ENCODE peak calls at places on chromosomes 4 and X, in eight cellular contexts. One of them, this sample, is unnamed.

GRCh38 chr4:1293531-1293941 is 3.8 kb downstream of the MAEA start:
- DNase-seq in ascending aorta: no peak
- DNase-seq in kidney epithelial cell: no peak
- DNase-seq in K562: no peak
- DNase-seq in fibroblast of the aortic adventitia: no peak
- DNase-seq in right atrium auricular region: no peak
- DNase-seq in tibial artery: no peak
- DNase-seq in BJ: no peak
- DNase-seq in this sample: no peak

GRCh38 chr4:182923376-182923775 is 6.2 kb upstream of the DCTD start:
- DNase-seq in ascending aorta: no peak
- DNase-seq in tibial artery: no peak
- DNase-seq in K562: no peak
- DNase-seq in fibroblast of the aortic adventitia: no peak
- DNase-seq in right atrium auricular region: no peak
- DNase-seq in kidney epithelial cell: no peak
- DNase-seq in BJ: no peak
- DNase-seq in this sample: no peak

GRCh38 chr4:88623097-88623496 is 30.8 kb downstream of the HERC3 start:
- DNase-seq in tibial artery: no peak
- DNase-seq in fibroblast of the aortic adventitia: peak
- DNase-seq in kidney epithelial cell: no peak
- DNase-seq in K562: no peak
- DNase-seq in BJ: peak
- DNase-seq in right atrium auricular region: no peak
- DNase-seq in ascending aorta: no peak
- DNase-seq in this sample: peak

GRCh38 chr4:169099775-169100180 is 89.7 kb upstream of the CBR4 start:
- DNase-seq in ascending aorta: no peak
- DNase-seq in tibial artery: no peak
- DNase-seq in BJ: no peak
- DNase-seq in right atrium auricular region: no peak
- DNase-seq in kidney epithelial cell: no peak
- DNase-seq in fibroblast of the aortic adventitia: peak
- DNase-seq in K562: no peak
- DNase-seq in this sample: no peak

GRCh38 chr4:54498661-54499111 is 159.1 kb upstream of the KIT start:
- DNase-seq in ascending aorta: no peak
- DNase-seq in tibial artery: no peak
- DNase-seq in BJ: no peak
- DNase-seq in kidney epithelial cell: peak
- DNase-seq in right atrium auricular region: no peak
- DNase-seq in K562: no peak
- DNase-seq in fibroblast of the aortic adventitia: peak
- DNase-seq in this sample: peak

GRCh38 chrX:115591856-115592842 is 31.2 kb downstream of the PLS3 start:
- DNase-seq in ascending aorta: no peak
- DNase-seq in right atrium auricular region: no peak
- DNase-seq in fibroblast of the aortic adventitia: no peak
- DNase-seq in kidney epithelial cell: no peak
- DNase-seq in tibial artery: no peak
- DNase-seq in K562: no peak
- DNase-seq in BJ: no peak
- DNase-seq in this sample: no peak

GRCh38 chr4:100188829-100189228 is 1.4 kb downstream of the DDIT4L start:
- DNase-seq in ascending aorta: no peak
- DNase-seq in tibial artery: no peak
- DNase-seq in kidney epithelial cell: no peak
- DNase-seq in fibroblast of the aortic adventitia: no peak
- DNase-seq in K562: no peak
- DNase-seq in BJ: no peak
- DNase-seq in right atrium auricular region: no peak
- DNase-seq in this sample: no peak

GRCh38 chrX:19372170-19373033 is 28.7 kb downstream of the PDHA1 start:
- DNase-seq in BJ: peak
- DNase-seq in K562: peak
- DNase-seq in tibial artery: peak
- DNase-seq in ascending aorta: no peak
- DNase-seq in right atrium auricular region: peak
- DNase-seq in fibroblast of the aortic adventitia: peak
- DNase-seq in kidney epithelial cell: peak
- DNase-seq in this sample: peak

GRCh38 chr4:116005037-116005805 is 891.8 kb upstream of the NDST4 start:
- DNase-seq in ascending aorta: no peak
- DNase-seq in fibroblast of the aortic adventitia: peak
- DNase-seq in kidney epithelial cell: no peak
- DNase-seq in right atrium auricular region: no peak
- DNase-seq in K562: no peak
- DNase-seq in tibial artery: no peak
- DNase-seq in BJ: no peak
- DNase-seq in this sample: no peak

GRCh38 chr4:47642985-47643745 is 158.1 kb downstream of the ATP10D start:
- DNase-seq in kidney epithelial cell: peak
- DNase-seq in right atrium auricular region: no peak
- DNase-seq in ascending aorta: no peak
- DNase-seq in fibroblast of the aortic adventitia: peak
- DNase-seq in K562: no peak
- DNase-seq in tibial artery: no peak
- DNase-seq in BJ: no peak
- DNase-seq in this sample: peak

GRCh38 chrX:2159858-2160257 is 340.9 kb downstream of the DHRSX start:
- DNase-seq in BJ: no peak
- DNase-seq in right atrium auricular region: no peak
- DNase-seq in K562: no peak
- DNase-seq in kidney epithelial cell: no peak
- DNase-seq in ascending aorta: no peak
- DNase-seq in tibial artery: no peak
- DNase-seq in fibroblast of the aortic adventitia: no peak
- DNase-seq in this sample: no peak

GRCh38 chr4:156954598-156954997 is 17.0 kb downstream of the PDGFC start:
- DNase-seq in kidney epithelial cell: no peak
- DNase-seq in K562: no peak
- DNase-seq in tibial artery: no peak
- DNase-seq in BJ: no peak
- DNase-seq in right atrium auricular region: peak
- DNase-seq in ascending aorta: no peak
- DNase-seq in fibroblast of the aortic adventitia: no peak
- DNase-seq in this sample: no peak

GRCh38 chrX:116240446-116240845 is 69.9 kb downstream of the AGTR2 start:
- DNase-seq in tibial artery: no peak
- DNase-seq in fibroblast of the aortic adventitia: no peak
- DNase-seq in ascending aorta: no peak
- DNase-seq in K562: no peak
- DNase-seq in BJ: no peak
- DNase-seq in kidney epithelial cell: no peak
- DNase-seq in right atrium auricular region: no peak
- DNase-seq in this sample: no peak

GRCh38 chr4:155474758-155475157 is 98.0 kb upstream of the MAP9 start:
- DNase-seq in kidney epithelial cell: no peak
- DNase-seq in ascending aorta: no peak
- DNase-seq in K562: no peak
- DNase-seq in right atrium auricular region: no peak
- DNase-seq in fibroblast of the aortic adventitia: no peak
- DNase-seq in BJ: no peak
- DNase-seq in tibial artery: no peak
- DNase-seq in this sample: no peak

GRCh38 chr4:5448286-5448685 is 260.1 kb downstream of the EVC2 start:
- DNase-seq in kidney epithelial cell: no peak
- DNase-seq in fibroblast of the aortic adventitia: no peak
- DNase-seq in BJ: no peak
- DNase-seq in right atrium auricular region: peak
- DNase-seq in tibial artery: peak
- DNase-seq in ascending aorta: no peak
- DNase-seq in K562: no peak
- DNase-seq in this sample: no peak

GRCh38 chr4:164012396-164013027 is 518.0 kb downstream of the TMA16 start:
- DNase-seq in BJ: no peak
- DNase-seq in tibial artery: no peak
- DNase-seq in K562: peak
- DNase-seq in ascending aorta: no peak
- DNase-seq in fibroblast of the aortic adventitia: no peak
- DNase-seq in kidney epithelial cell: no peak
- DNase-seq in right atrium auricular region: no peak
- DNase-seq in this sample: no peak

GRCh38 chrX:47483310-47484268 is 567 bp upstream of the ZNF41 start:
- DNase-seq in ascending aorta: no peak
- DNase-seq in fibroblast of the aortic adventitia: peak
- DNase-seq in right atrium auricular region: no peak
- DNase-seq in tibial artery: no peak
- DNase-seq in K562: peak
- DNase-seq in kidney epithelial cell: no peak
- DNase-seq in BJ: no peak
- DNase-seq in this sample: peak

GRCh38 chrX:140050906-140051305 is 85.6 kb upstream of the CXorf66 start:
- DNase-seq in kidney epithelial cell: no peak
- DNase-seq in K562: peak
- DNase-seq in right atrium auricular region: no peak
- DNase-seq in fibroblast of the aortic adventitia: peak
- DNase-seq in BJ: no peak
- DNase-seq in tibial artery: no peak
- DNase-seq in ascending aorta: no peak
- DNase-seq in this sample: no peak

GRCh38 chrX:68640661-68641060 is 6.8 kb upstream of the STARD8 start:
- DNase-seq in kidney epithelial cell: no peak
- DNase-seq in tibial artery: no peak
- DNase-seq in right atrium auricular region: no peak
- DNase-seq in BJ: no peak
- DNase-seq in K562: no peak
- DNase-seq in fibroblast of the aortic adventitia: no peak
- DNase-seq in ascending aorta: no peak
- DNase-seq in this sample: no peak

GRCh38 chr4:8169763-8170162 is 11.2 kb upstream of the ABLIM2 start:
- DNase-seq in right atrium auricular region: no peak
- DNase-seq in ascending aorta: no peak
- DNase-seq in fibroblast of the aortic adventitia: no peak
- DNase-seq in K562: no peak
- DNase-seq in tibial artery: no peak
- DNase-seq in BJ: no peak
- DNase-seq in kidney epithelial cell: no peak
- DNase-seq in this sample: no peak

GRCh38 chr4:8167291-8167690 is 8.7 kb upstream of the ABLIM2 start:
- DNase-seq in ascending aorta: no peak
- DNase-seq in right atrium auricular region: no peak
- DNase-seq in BJ: no peak
- DNase-seq in kidney epithelial cell: no peak
- DNase-seq in tibial artery: no peak
- DNase-seq in K562: no peak
- DNase-seq in fibroblast of the aortic adventitia: no peak
- DNase-seq in this sample: no peak

GRCh38 chr4:8167815-8168214 is 9.2 kb upstream of the ABLIM2 start:
- DNase-seq in kidney epithelial cell: no peak
- DNase-seq in K562: no peak
- DNase-seq in tibial artery: no peak
- DNase-seq in fibroblast of the aortic adventitia: no peak
- DNase-seq in ascending aorta: no peak
- DNase-seq in BJ: no peak
- DNase-seq in right atrium auricular region: no peak
- DNase-seq in this sample: no peak

GRCh38 chr4:8168832-8169598 is 10.4 kb upstream of the ABLIM2 start:
- DNase-seq in BJ: no peak
- DNase-seq in K562: no peak
- DNase-seq in kidney epithelial cell: no peak
- DNase-seq in tibial artery: no peak
- DNase-seq in ascending aorta: no peak
- DNase-seq in fibroblast of the aortic adventitia: no peak
- DNase-seq in right atrium auricular region: no peak
- DNase-seq in this sample: no peak

DNA sequence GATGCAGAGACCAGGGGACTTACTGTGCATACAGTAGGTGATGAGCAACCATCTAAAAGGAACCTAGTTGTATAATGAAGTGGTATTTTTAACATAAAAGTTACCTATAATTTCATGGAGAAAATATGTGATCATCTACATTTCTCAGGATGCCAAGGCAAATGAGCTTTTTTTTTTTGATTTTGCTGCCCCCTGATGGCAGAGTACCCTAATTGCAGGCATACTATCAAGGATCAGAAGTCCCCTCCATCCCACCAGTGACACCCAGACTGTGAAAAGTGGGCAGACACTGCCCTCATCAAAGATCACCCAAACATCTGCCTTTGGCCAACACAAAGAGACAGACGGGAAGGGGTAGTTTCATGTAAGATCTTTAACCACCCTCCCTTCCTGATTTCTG is 9.6 kb upstream of the ABLIM2 start:
- DNase-seq in tibial artery: no peak
- DNase-seq in K562: no peak
- DNase-seq in kidney epithelial cell: no peak
- DNase-seq in BJ: no peak
- DNase-seq in fibroblast of the aortic adventitia: no peak
- DNase-seq in ascending aorta: no peak
- DNase-seq in right atrium auricular region: no peak
- DNase-seq in this sample: no peak
- TF ChIP-seq CTCF in tibial artery: no peak
- TF ChIP-seq CTCF in K562: no peak
- TF ChIP-seq CTCF in kidney epithelial cell: peak
- TF ChIP-seq CTCF in BJ: peak
- TF ChIP-seq CTCF in fibroblast of the aortic adventitia: peak
- TF ChIP-seq CTCF in ascending aorta: no peak
- TF ChIP-seq CTCF in right atrium auricular region: no peak
- TF ChIP-seq CTCF in this sample: peak

GRCh38 chrX:26664919-26665318 is 448.9 kb downstream of the MAGEB5 start:
- DNase-seq in kidney epithelial cell: no peak
- DNase-seq in BJ: no peak
- DNase-seq in K562: no peak
- DNase-seq in fibroblast of the aortic adventitia: no peak
- DNase-seq in ascending aorta: no peak
- DNase-seq in tibial artery: no peak
- DNase-seq in right atrium auricular region: no peak
- DNase-seq in this sample: no peak
- TF ChIP-seq CTCF in kidney epithelial cell: no peak
- TF ChIP-seq CTCF in BJ: no peak
- TF ChIP-seq CTCF in K562: no peak
- TF ChIP-seq CTCF in fibroblast of the aortic adventitia: no peak
- TF ChIP-seq CTCF in ascending aorta: no peak
- TF ChIP-seq CTCF in tibial artery: no peak
- TF ChIP-seq CTCF in right atrium auricular region: no peak
- TF ChIP-seq CTCF in this sample: no peak

DNA sequence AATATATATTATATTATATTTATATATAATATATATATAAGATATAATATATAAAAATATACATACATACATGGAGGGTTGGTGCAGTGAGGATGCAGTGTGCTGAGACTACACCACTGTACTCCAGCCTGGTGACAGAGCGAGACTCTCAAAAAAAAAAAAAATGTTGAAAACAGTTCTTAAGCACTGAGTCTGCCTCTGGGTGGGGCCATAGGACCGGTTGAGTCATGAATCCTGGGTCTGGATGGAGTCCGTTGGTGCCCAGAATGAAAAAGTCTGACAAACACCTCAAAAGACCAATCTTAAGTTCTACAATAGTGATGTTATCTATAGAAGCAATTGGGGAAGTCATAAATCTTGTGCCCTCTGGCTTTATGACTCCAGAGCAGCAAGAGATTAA is 70.5 kb downstream of the FGFBP1 start:
- DNase-seq in fibroblast of the aortic adventitia: peak
- DNase-seq in tibial artery: no peak
- DNase-seq in right atrium auricular region: no peak
- DNase-seq in K562: peak
- DNase-seq in ascending aorta: no peak
- DNase-seq in BJ: no peak
- DNase-seq in kidney epithelial cell: no peak
- DNase-seq in this sample: peak
- TF ChIP-seq CTCF in fibroblast of the aortic adventitia: no peak
- TF ChIP-seq CTCF in tibial artery: no peak
- TF ChIP-seq CTCF in right atrium auricular region: no peak
- TF ChIP-seq CTCF in K562: peak
- TF ChIP-seq CTCF in ascending aorta: no peak
- TF ChIP-seq CTCF in BJ: no peak
- TF ChIP-seq CTCF in kidney epithelial cell: no peak
- TF ChIP-seq CTCF in this sample: peak

GRCh38 chr4:75490155-75490554 is 24.0 kb downstream of the RCHY1 start:
- DNase-seq in tibial artery: no peak
- DNase-seq in ascending aorta: no peak
- DNase-seq in BJ: no peak
- DNase-seq in fibroblast of the aortic adventitia: peak
- DNase-seq in kidney epithelial cell: no peak
- DNase-seq in right atrium auricular region: no peak
- DNase-seq in K562: no peak
- DNase-seq in this sample: peak
- TF ChIP-seq CTCF in tibial artery: peak
- TF ChIP-seq CTCF in ascending aorta: peak
- TF ChIP-seq CTCF in BJ: peak
- TF ChIP-seq CTCF in fibroblast of the aortic adventitia: peak
- TF ChIP-seq CTCF in kidney epithelial cell: peak
- TF ChIP-seq CTCF in right atrium auricular region: no peak
- TF ChIP-seq CTCF in K562: no peak
- TF ChIP-seq CTCF in this sample: peak

This sample was measured in HFFc6.